ENCODE peak calls at places on chromosomes 2 and 18, in seven cellular contexts. One of them, this sample, is unnamed.

GRCh38 chr2:12979066-12979465 is 262.3 kb downstream of the TRIB2 start:
- DNase-seq in GF-D8: no peak
- DNase-seq in KBM-7: no peak
- DNase-seq in pancreas: no peak
- DNase-seq in progenitor cell of endocrine pancreas: no peak
- DNase-seq in activated CD4-positive, alpha-beta T cell treated with anti-CD3 and anti-CD28 coated beads, Interleukin-2, amount 50 U/mL, for 24 hours: no peak
- DNase-seq in NCI-H446 treated with DMSO at 0.1 percent for 48 hours: no peak
- DNase-seq in this sample: no peak

GRCh38 chr2:24824966-24825882 is 32.0 kb downstream of the CENPO start:
- DNase-seq in GF-D8: no peak
- DNase-seq in KBM-7: peak; percentile 48
- DNase-seq in pancreas: no peak
- DNase-seq in progenitor cell of endocrine pancreas: no peak
- DNase-seq in activated CD4-positive, alpha-beta T cell treated with anti-CD3 and anti-CD28 coated beads, Interleukin-2, amount 50 U/mL, for 24 hours: no peak
- DNase-seq in NCI-H446 treated with DMSO at 0.1 percent for 48 hours: no peak
- DNase-seq in this sample: no peak

GRCh38 chr2:130827502-130828251 is 9.0 kb upstream of the ARHGEF4 start:
- DNase-seq in GF-D8: no peak
- DNase-seq in KBM-7: no peak
- DNase-seq in pancreas: peak; percentile 41
- DNase-seq in progenitor cell of endocrine pancreas: no peak
- DNase-seq in activated CD4-positive, alpha-beta T cell treated with anti-CD3 and anti-CD28 coated beads, Interleukin-2, amount 50 U/mL, for 24 hours: no peak
- DNase-seq in NCI-H446 treated with DMSO at 0.1 percent for 48 hours: no peak
- DNase-seq in this sample: peak; percentile 51

GRCh38 chr18:3342628-3343027 is 80.7 kb downstream of the MYL12B start:
- DNase-seq in GF-D8: no peak
- DNase-seq in KBM-7: no peak
- DNase-seq in pancreas: no peak
- DNase-seq in progenitor cell of endocrine pancreas: no peak
- DNase-seq in activated CD4-positive, alpha-beta T cell treated with anti-CD3 and anti-CD28 coated beads, Interleukin-2, amount 50 U/mL, for 24 hours: no peak
- DNase-seq in NCI-H446 treated with DMSO at 0.1 percent for 48 hours: no peak
- DNase-seq in this sample: no peak

GRCh38 chr2:74004212-74005182 is 19.8 kb downstream of the TET3 start:
- DNase-seq in GF-D8: no peak
- DNase-seq in KBM-7: no peak
- DNase-seq in pancreas: no peak
- DNase-seq in progenitor cell of endocrine pancreas: no peak
- DNase-seq in activated CD4-positive, alpha-beta T cell treated with anti-CD3 and anti-CD28 coated beads, Interleukin-2, amount 50 U/mL, for 24 hours: no peak
- DNase-seq in NCI-H446 treated with DMSO at 0.1 percent for 48 hours: peak; percentile 51
- DNase-seq in this sample: no peak

GRCh38 chr2:199460101-199460671 is 2.4 kb upstream of the SATB2 start:
- DNase-seq in GF-D8: peak; percentile 45
- DNase-seq in KBM-7: no peak
- DNase-seq in pancreas: no peak
- DNase-seq in progenitor cell of endocrine pancreas: no peak
- DNase-seq in activated CD4-positive, alpha-beta T cell treated with anti-CD3 and anti-CD28 coated beads, Interleukin-2, amount 50 U/mL, for 24 hours: no peak
- DNase-seq in NCI-H446 treated with DMSO at 0.1 percent for 48 hours: no peak
- DNase-seq in this sample: peak; percentile 77

GRCh38 chr2:55163895-55164509 is 68.1 kb downstream of the CLHC1 start:
- DNase-seq in GF-D8: no peak
- DNase-seq in KBM-7: no peak
- DNase-seq in pancreas: no peak
- DNase-seq in progenitor cell of endocrine pancreas: no peak
- DNase-seq in activated CD4-positive, alpha-beta T cell treated with anti-CD3 and anti-CD28 coated beads, Interleukin-2, amount 50 U/mL, for 24 hours: no peak
- DNase-seq in NCI-H446 treated with DMSO at 0.1 percent for 48 hours: no peak
- DNase-seq in this sample: no peak

GRCh38 chr2:64259301-64259700 is 115.1 kb upstream of the PELI1 start:
- DNase-seq in GF-D8: no peak
- DNase-seq in KBM-7: no peak
- DNase-seq in pancreas: no peak
- DNase-seq in progenitor cell of endocrine pancreas: no peak
- DNase-seq in activated CD4-positive, alpha-beta T cell treated with anti-CD3 and anti-CD28 coated beads, Interleukin-2, amount 50 U/mL, for 24 hours: no peak
- DNase-seq in NCI-H446 treated with DMSO at 0.1 percent for 48 hours: peak; percentile 33
- DNase-seq in this sample: peak; percentile 70

GRCh38 chr18:3620146-3621119 is 170.5 kb downstream of the TGIF1 start:
- DNase-seq in GF-D8: no peak
- DNase-seq in KBM-7: no peak
- DNase-seq in pancreas: no peak
- DNase-seq in progenitor cell of endocrine pancreas: no peak
- DNase-seq in activated CD4-positive, alpha-beta T cell treated with anti-CD3 and anti-CD28 coated beads, Interleukin-2, amount 50 U/mL, for 24 hours: no peak
- DNase-seq in NCI-H446 treated with DMSO at 0.1 percent for 48 hours: no peak
- DNase-seq in this sample: no peak

GRCh38 chr2:231714639-231715498 is 6.5 kb downstream of the PTMA start:
- DNase-seq in GF-D8: no peak
- DNase-seq in KBM-7: peak; percentile 85
- DNase-seq in pancreas: peak; percentile 91
- DNase-seq in progenitor cell of endocrine pancreas: peak; percentile 81
- DNase-seq in activated CD4-positive, alpha-beta T cell treated with anti-CD3 and anti-CD28 coated beads, Interleukin-2, amount 50 U/mL, for 24 hours: peak; percentile 75
- DNase-seq in NCI-H446 treated with DMSO at 0.1 percent for 48 hours: peak; percentile 41
- DNase-seq in this sample: peak; percentile 89

GRCh38 chr2:182018218-182018617 is 32.6 kb downstream of the PPP1R1C start:
- DNase-seq in GF-D8: no peak
- DNase-seq in KBM-7: no peak
- DNase-seq in pancreas: no peak
- DNase-seq in progenitor cell of endocrine pancreas: no peak
- DNase-seq in activated CD4-positive, alpha-beta T cell treated with anti-CD3 and anti-CD28 coated beads, Interleukin-2, amount 50 U/mL, for 24 hours: no peak
- DNase-seq in NCI-H446 treated with DMSO at 0.1 percent for 48 hours: no peak
- DNase-seq in this sample: no peak

GRCh38 chr2:20381457-20381856 is 30.8 kb upstream of the PUM2 start:
- DNase-seq in GF-D8: no peak
- DNase-seq in KBM-7: no peak
- DNase-seq in pancreas: no peak
- DNase-seq in progenitor cell of endocrine pancreas: no peak
- DNase-seq in activated CD4-positive, alpha-beta T cell treated with anti-CD3 and anti-CD28 coated beads, Interleukin-2, amount 50 U/mL, for 24 hours: no peak
- DNase-seq in NCI-H446 treated with DMSO at 0.1 percent for 48 hours: peak; percentile 90
- DNase-seq in this sample: peak; percentile 57

GRCh38 chr18:45755936-45756335 is 32.0 kb downstream of the SLC14A1 start:
- DNase-seq in GF-D8: no peak
- DNase-seq in KBM-7: peak; percentile 71
- DNase-seq in pancreas: no peak
- DNase-seq in progenitor cell of endocrine pancreas: no peak
- DNase-seq in activated CD4-positive, alpha-beta T cell treated with anti-CD3 and anti-CD28 coated beads, Interleukin-2, amount 50 U/mL, for 24 hours: no peak
- DNase-seq in NCI-H446 treated with DMSO at 0.1 percent for 48 hours: no peak
- DNase-seq in this sample: peak; percentile 54

GRCh38 chr2:106963156-106963555 is 77.2 kb upstream of the ST6GAL2 start:
- DNase-seq in GF-D8: no peak
- DNase-seq in KBM-7: no peak
- DNase-seq in pancreas: no peak
- DNase-seq in progenitor cell of endocrine pancreas: no peak
- DNase-seq in activated CD4-positive, alpha-beta T cell treated with anti-CD3 and anti-CD28 coated beads, Interleukin-2, amount 50 U/mL, for 24 hours: no peak
- DNase-seq in NCI-H446 treated with DMSO at 0.1 percent for 48 hours: no peak
- DNase-seq in this sample: no peak

GRCh38 chr2:235005603-235006259 is 53.9 kb downstream of the SH3BP4 start:
- DNase-seq in GF-D8: no peak
- DNase-seq in KBM-7: no peak
- DNase-seq in pancreas: peak; percentile 83
- DNase-seq in progenitor cell of endocrine pancreas: peak; percentile 25
- DNase-seq in activated CD4-positive, alpha-beta T cell treated with anti-CD3 and anti-CD28 coated beads, Interleukin-2, amount 50 U/mL, for 24 hours: no peak
- DNase-seq in NCI-H446 treated with DMSO at 0.1 percent for 48 hours: peak; percentile 34
- DNase-seq in this sample: peak; percentile 24

GRCh38 chr2:236565225-236565624 is 4.4 kb upstream of the ACKR3 start:
- DNase-seq in GF-D8: no peak
- DNase-seq in KBM-7: no peak
- DNase-seq in pancreas: no peak
- DNase-seq in progenitor cell of endocrine pancreas: no peak
- DNase-seq in activated CD4-positive, alpha-beta T cell treated with anti-CD3 and anti-CD28 coated beads, Interleukin-2, amount 50 U/mL, for 24 hours: no peak
- DNase-seq in NCI-H446 treated with DMSO at 0.1 percent for 48 hours: no peak
- DNase-seq in this sample: peak; percentile 10

GRCh38 chr2:241617431-241618154 is 19.4 kb downstream of the THAP4 start:
- DNase-seq in GF-D8: no peak
- DNase-seq in KBM-7: no peak
- DNase-seq in pancreas: no peak
- DNase-seq in progenitor cell of endocrine pancreas: no peak
- DNase-seq in activated CD4-positive, alpha-beta T cell treated with anti-CD3 and anti-CD28 coated beads, Interleukin-2, amount 50 U/mL, for 24 hours: no peak
- DNase-seq in NCI-H446 treated with DMSO at 0.1 percent for 48 hours: no peak
- DNase-seq in this sample: no peak

GRCh38 chr2:235639885-235640284 is 146.0 kb downstream of the AGAP1 start:
- DNase-seq in GF-D8: no peak
- DNase-seq in KBM-7: no peak
- DNase-seq in pancreas: no peak
- DNase-seq in progenitor cell of endocrine pancreas: no peak
- DNase-seq in activated CD4-positive, alpha-beta T cell treated with anti-CD3 and anti-CD28 coated beads, Interleukin-2, amount 50 U/mL, for 24 hours: no peak
- DNase-seq in NCI-H446 treated with DMSO at 0.1 percent for 48 hours: no peak
- DNase-seq in this sample: no peak

GRCh38 chr18:573385-573784 is 6.8 kb upstream of the CETN1 start:
- DNase-seq in GF-D8: no peak
- DNase-seq in KBM-7: no peak
- DNase-seq in pancreas: no peak
- DNase-seq in progenitor cell of endocrine pancreas: no peak
- DNase-seq in activated CD4-positive, alpha-beta T cell treated with anti-CD3 and anti-CD28 coated beads, Interleukin-2, amount 50 U/mL, for 24 hours: no peak
- DNase-seq in NCI-H446 treated with DMSO at 0.1 percent for 48 hours: no peak
- DNase-seq in this sample: no peak

This sample was measured in adipocyte.